ENCODE peak calls at places on chromosomes 6 and 20, in four cellular contexts. D is tibial nerve, K is stomach, T is transverse colon. U is an unnamed sample.

GRCh38 chr6:163588211-163588919 is 173.8 kb downstream of the QKI start:
- DNase-seq in D (no peak), T (no peak), K (no peak), U (no peak)

GRCh38 chr6:120938876-120939231 is 395.4 kb downstream of the TBC1D32 start:
- DNase-seq in K (no peak), D (no peak), T (no peak), U (no peak)

GRCh38 chr6:116767715-116768114 is 2.2 kb upstream of the FAM162B start:
- DNase-seq in T (no peak), K (no peak), D (no peak), U (no peak)

GRCh38 chr6:152863618-152864326 is 113.2 kb downstream of the VIP start:
- DNase-seq in K (peak), T (peak), D (peak), U (no peak)

GRCh38 chr20:13771853-13772453 is 12.8 kb downstream of the ESF1 start:
- DNase-seq in D (no peak), T (no peak), K (no peak), U (no peak)

GRCh38 chr6:104887350-104887749 is 27.6 kb upstream of the HACE1 start:
- DNase-seq in K (no peak), D (no peak), T (no peak), U (no peak)

GRCh38 chr6:6619415-6619814 is 30.9 kb downstream of the LY86 start:
- DNase-seq in D (no peak), T (no peak), K (no peak), U (no peak)

GRCh38 chr6:45791600-45792168 is 224.0 kb downstream of the CLIC5 start:
- DNase-seq in T (no peak), K (no peak), D (no peak), U (no peak)

GRCh38 chr6:79084693-79085092 is 6.6 kb upstream of the PHIP start:
- DNase-seq in K (no peak), T (no peak), D (no peak), U (no peak)

GRCh38 chr6:14270142-14270893 is 152.7 kb downstream of the CD83 start:
- DNase-seq in D (no peak), T (no peak), K (no peak), U (no peak)

GRCh38 chr6:135314543-135314942 is 133.4 kb downstream of the MYB start:
- DNase-seq in D (no peak), T (no peak), K (no peak), U (no peak)

GRCh38 chr6:64186562-64186961 is 551.0 kb downstream of the PHF3 start:
- DNase-seq in D (no peak), K (no peak), T (no peak), U (no peak)

GRCh38 chr6:36858407-36858981 is 16.1 kb downstream of the PPIL1 start:
- DNase-seq in D (no peak), K (no peak), T (no peak), U (peak)

GRCh38 chr20:2006452-2007381 is 12.9 kb upstream of the PDYN start:
- DNase-seq in D (no peak), K (peak), T (no peak), U (no peak)

GRCh38 chr6:148746363-148747144 is at the start of gene UST:
- DNase-seq in K (peak), T (peak), D (peak), U (peak)

GRCh38 chr6:56349196-56349595 is 101.8 kb upstream of the COL21A1 start:
- DNase-seq in T (no peak), D (no peak), K (no peak), U (no peak)
- TF ChIP-seq EP300 in T (no peak), D (no peak), K (no peak), U (no peak)

GRCh38 chr6:158909938-158910337 is 90.1 kb downstream of the RSPH3 start:
- DNase-seq in K (no peak), D (no peak), T (no peak), U (no peak)
- H3K4me3 ChIP-seq in K (no peak), D (no peak), T (no peak), U (no peak)

GRCh38 chr20:62623488-62624324 is 18.6 kb upstream of the SLCO4A1 start:
- DNase-seq in D (peak), K (peak), T (peak), U (peak)
- TF ChIP-seq EP300 in D (peak), K (peak), T (peak), U (no peak)

DNA sequence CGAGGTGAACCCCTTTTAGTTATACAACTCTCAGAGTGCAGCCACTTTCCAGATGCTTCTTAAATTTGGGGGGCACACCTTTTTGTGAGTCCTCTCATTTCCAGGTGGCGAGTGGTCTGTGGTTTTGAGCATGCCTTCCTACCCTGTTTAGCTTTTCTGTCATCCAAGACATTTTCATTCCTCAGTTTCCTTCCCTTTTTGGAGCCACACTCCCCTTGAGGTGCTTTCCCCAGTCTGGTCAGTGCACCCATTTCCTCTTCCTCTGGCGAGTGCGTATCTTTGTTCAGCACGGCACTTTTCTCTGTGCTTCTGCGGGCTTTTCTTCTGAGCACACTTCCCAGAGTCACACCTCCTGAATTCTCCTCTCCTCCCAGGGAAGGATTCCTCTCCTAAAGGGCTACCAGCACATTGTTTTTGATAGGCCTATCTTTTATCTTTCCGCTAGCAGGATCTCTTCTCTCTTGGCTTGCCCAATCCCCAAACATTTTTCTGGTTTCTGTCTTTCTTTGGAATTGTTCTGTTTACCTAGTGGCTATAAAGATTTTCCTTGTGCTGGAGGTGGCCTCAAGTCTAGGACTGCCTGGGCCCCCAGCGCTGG is 1.4 kb downstream of the PHF20 start:
- DNase-seq in T (peak), D (peak), K (peak), U (peak)
- H3K4me3 ChIP-seq in T (peak), D (peak), K (peak), U (no peak)

GRCh38 chr6:138999949-139000725 is 12.1 kb upstream of the REPS1 start:
- DNase-seq in D (no peak), T (no peak), K (no peak), U (no peak)

GRCh38 chr6:138996524-138996923 is 8.5 kb upstream of the REPS1 start:
- DNase-seq in K (no peak), T (no peak), D (no peak), U (no peak)

GRCh38 chr6:138991206-138991605 is 3.2 kb upstream of the REPS1 start:
- DNase-seq in D (no peak), T (no peak), K (no peak), U (no peak)

GRCh38 chr6:138997136-138997535 is 9.1 kb upstream of the REPS1 start:
- DNase-seq in T (no peak), D (no peak), K (no peak), U (no peak)
- TF ChIP-seq EP300 in T (no peak), D (no peak), K (no peak), U (no peak)

DNA sequence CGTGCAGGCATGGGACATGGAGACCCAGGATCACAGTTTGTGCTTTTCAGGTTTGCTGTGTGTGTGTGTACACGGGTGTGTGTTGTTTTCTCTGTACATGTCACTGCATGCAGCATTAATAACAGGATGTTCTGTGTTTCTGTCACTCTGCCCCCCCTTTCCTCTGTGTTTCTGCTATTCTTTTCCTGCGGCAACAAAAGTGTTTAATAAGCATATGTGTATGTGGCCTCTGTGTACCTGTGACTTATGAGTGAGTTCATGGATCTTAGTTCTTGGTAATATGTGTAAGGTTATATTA is 9.8 kb downstream of the SYNGAP1 start:
- DNase-seq in K (no peak), D (no peak), T (no peak), U (no peak)
- H3K4me3 ChIP-seq in K (no peak), D (no peak), T (no peak), U (no peak)

U was measured in sigmoid colon.